ENCODE peak calls at places on chromosomes 1 and 21, in six cellular contexts. N, G, M, P, L and W are unnamed samples.

GRCh38 chr21:41951876-41952567 is 1.8 kb downstream of the C2CD2 start:
- DNase-seq in P (no peak), M (no peak), L (no peak), G (no peak), N (no peak), W (no peak)

GRCh38 chr1:109327285-109327684 is 20.5 kb upstream of the MYBPHL start:
- DNase-seq in N (no peak), P (no peak), M (no peak), L (peak), G (no peak), W (peak)

GRCh38 chr1:10644307-10645128 is 151.9 kb downstream of the CASZ1 start:
- DNase-seq in M (no peak), N (no peak), P (no peak), L (no peak), G (no peak), W (peak)

GRCh38 chr1:31299365-31299764 is 2.5 kb downstream of the ZCCHC17 start:
- DNase-seq in N (no peak), L (peak), G (no peak), P (no peak), M (no peak), W (peak)

GRCh38 chr1:7388488-7389185 is 382.5 kb upstream of the VAMP3 start:
- DNase-seq in G (peak), M (peak), L (no peak), N (no peak), P (peak), W (peak)

GRCh38 chr1:36352910-36353878 is 29.7 kb upstream of the EVA1B start:
- DNase-seq in G (no peak), L (peak), P (no peak), N (no peak), M (peak), W (peak)

GRCh38 chr1:52645261-52645660 is 12.3 kb downstream of the SHISAL2A start:
- DNase-seq in P (no peak), G (no peak), L (no peak), M (no peak), N (no peak), W (no peak)

GRCh38 chr1:29387210-29387609 is 150.9 kb downstream of the PTPRU start:
- DNase-seq in M (no peak), L (no peak), N (no peak), G (peak), P (no peak), W (no peak)

GRCh38 chr21:43352568-43353281 is 74.2 kb downstream of the SIK1 start:
- DNase-seq in M (peak), P (no peak), L (peak), G (no peak), N (no peak), W (peak)

GRCh38 chr1:151798571-151798970 is 6.6 kb downstream of the LINGO4 start:
- DNase-seq in M (no peak), L (no peak), N (no peak), G (no peak), P (no peak), W (no peak)

GRCh38 chr1:151800830-151801229 is 4.4 kb downstream of the LINGO4 start:
- DNase-seq in L (no peak), P (no peak), M (no peak), G (no peak), N (no peak), W (no peak)

GRCh38 chr1:151801310-151801820 is 3.9 kb downstream of the LINGO4 start:
- DNase-seq in G (no peak), N (no peak), M (no peak), L (no peak), P (no peak), W (no peak)

GRCh38 chr1:151801846-151802245 is 3.4 kb downstream of the LINGO4 start:
- DNase-seq in L (no peak), P (no peak), G (no peak), N (no peak), M (no peak), W (no peak)

DNA sequence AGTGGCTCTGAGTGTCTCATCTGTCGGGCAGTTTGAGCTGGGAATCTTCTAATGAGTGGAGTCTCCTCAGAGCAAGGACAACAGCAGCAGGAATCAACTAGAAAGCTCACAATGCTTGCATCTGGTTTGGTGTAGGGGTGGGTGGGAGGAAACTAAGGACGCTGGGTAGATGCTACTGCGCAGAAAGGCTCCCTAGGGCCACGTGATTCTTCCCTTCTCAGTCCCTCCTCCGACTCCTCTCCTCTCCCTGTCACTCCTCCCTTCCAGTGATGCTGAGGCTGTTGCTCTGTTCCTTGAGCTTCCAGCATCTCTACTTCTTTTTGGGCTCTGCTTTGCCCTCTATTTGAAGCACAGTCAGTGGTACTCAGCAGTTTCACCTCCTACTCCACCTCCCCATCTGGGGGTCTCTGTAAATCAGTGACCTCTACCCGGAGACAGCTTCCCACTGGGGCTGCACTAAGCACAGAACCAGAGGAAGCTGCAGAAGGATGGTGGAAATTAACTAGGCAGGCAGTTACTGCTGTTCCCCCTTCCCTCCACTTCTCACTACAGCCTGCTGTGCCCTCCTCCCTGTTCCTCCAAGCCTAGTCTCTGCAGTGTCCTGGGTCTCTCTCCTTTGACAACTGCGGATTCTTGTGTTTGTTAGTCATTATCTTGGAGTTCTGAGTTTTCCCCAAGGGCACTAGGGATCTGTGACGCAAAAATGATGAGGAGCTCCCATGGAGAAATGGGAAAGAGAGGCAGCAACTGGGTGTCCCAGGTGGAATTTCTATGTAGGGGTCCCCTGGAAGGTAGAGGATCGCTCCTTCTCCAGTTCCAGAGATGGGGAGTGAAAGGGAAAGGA is 5.8 kb downstream of the LINGO4 start:
- DNase-seq in L (no peak), G (no peak), M (no peak), P (no peak), N (no peak), W (no peak)
- H3K4me3 ChIP-seq in L (no peak), G (no peak), M (no peak), P (no peak), N (no peak), W (no peak)

DNA sequence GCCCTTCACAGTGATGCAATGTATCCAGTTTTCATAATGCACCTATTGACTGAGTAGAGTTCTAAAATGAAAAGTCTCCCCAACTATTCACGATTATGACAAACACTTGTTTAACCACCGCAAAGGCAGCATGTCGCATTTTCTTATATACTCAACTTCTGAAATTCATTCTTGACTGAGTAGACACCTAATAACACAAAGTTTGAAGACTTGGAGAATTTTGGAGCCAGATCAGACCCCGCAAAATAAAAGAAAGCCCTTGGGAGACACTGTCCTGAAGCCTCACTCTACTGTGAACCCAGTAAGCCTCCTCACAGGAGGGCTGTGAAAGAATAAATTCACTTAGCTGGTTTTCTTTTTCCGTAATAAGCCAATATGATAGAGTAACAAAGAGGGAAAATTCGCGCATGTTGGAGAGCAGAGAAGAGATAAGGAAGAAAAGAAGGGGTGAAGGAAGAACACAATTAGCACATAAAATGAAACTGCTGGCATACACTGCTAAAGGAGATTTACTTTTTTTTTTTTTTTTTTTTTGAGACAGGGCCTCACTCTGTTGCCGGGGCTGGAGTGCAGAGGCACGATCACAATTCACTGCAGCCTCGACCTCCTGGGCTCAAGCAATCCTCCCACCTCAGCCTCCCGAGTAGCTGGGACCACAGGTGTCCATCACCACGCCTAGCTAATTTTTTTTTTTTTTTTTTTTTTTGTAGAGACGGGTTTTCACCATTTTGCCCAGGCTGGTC is 492 bp upstream of the COLGALT2 start:
- DNase-seq in N (no peak), P (no peak), G (no peak), M (no peak), L (no peak), W (no peak)
- H3K4me3 ChIP-seq in N (peak), P (peak), G (peak), M (no peak), L (peak), W (no peak)

GRCh38 chr1:39412079-39412478 is 79.4 kb upstream of the BMP8A start:
- DNase-seq in G (no peak), M (no peak), L (no peak), N (no peak), P (no peak), W (no peak)

GRCh38 chr1:39411526-39411925 is 79.9 kb upstream of the BMP8A start:
- DNase-seq in L (no peak), G (no peak), N (no peak), M (no peak), P (no peak), W (no peak)

GRCh38 chr1:39409055-39409816 is 82.2 kb upstream of the BMP8A start:
- DNase-seq in N (no peak), M (peak), L (peak), P (peak), G (peak), W (peak)

GRCh38 chr1:39412892-39413291 is 78.5 kb upstream of the BMP8A start:
- DNase-seq in N (no peak), M (no peak), G (no peak), P (no peak), L (no peak), W (no peak)

DNA sequence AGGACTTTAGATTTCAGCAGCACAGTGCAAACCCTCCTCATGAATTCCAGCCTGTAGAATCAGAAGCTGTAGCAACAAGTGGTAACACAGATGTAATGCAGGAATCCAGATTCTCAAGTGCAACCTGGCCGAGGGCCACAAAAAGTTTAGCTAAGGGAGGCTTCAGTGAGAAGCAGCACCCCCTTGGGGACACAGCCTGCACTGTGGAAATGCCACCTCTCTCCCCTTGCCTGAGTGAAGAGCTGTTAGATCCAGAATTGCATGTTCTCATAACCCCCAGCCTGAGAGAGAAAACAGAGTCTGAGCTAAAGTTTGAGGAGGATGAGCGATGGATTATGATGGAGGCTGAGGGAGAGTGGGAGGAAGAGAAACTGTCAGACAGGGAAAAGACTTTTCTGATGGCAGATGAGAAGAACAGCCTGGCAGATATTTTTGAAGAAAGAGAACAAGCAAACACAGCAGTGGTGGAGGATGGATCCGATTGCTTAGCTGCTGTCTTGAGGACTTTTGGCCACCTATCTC is 80.5 kb upstream of the BMP8A start:
- DNase-seq in N (peak), L (peak), G (peak), P (peak), M (peak), W (peak)
- H3K4me3 ChIP-seq in N (peak), L (peak), G (peak), P (no peak), M (peak), W (peak)

DNA sequence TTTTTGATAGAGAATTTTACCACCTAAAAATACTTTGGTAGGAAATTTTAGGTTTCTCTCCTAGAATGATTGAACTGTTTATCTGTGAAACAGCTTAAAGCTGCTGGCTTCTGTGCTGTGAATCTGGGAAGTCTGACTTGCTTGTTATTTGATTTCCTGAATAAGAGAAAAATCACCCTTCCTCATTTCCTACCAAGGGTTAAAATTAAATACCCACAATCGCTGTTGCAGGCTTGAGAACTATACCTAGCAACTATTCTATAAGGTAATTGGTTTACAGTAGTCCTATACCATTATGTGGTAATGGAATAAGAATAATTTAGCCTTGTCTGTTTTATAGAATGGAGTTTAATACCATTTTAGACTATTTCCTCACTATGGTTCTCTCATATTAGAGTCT is 198.8 kb upstream of the CACYBP start:
- DNase-seq in N (no peak), L (no peak), G (no peak), P (no peak), M (no peak), W (no peak)
- H3K4me3 ChIP-seq in N (no peak), L (no peak), G (no peak), P (no peak), M (no peak), W (no peak)

DNA sequence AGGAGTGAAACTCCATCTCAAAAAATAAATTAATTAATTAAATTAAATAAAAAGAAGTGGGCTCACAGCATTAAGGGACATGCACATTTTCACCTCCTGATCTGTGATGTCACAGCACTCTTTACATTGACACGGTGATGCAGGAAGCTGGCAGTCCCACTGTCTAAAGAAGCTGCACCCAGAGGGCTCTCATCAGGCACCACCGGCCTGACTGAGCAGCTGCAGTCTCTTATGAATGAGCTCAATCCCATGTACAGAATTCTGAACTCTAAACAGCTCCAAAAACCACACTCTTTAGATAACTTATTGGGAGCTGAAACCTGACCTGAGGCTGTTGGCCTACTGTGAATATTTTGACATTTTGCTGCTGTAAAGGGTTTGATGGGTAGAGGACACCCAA is 46.0 kb downstream of the L1TD1 start:
- DNase-seq in M (no peak), P (no peak), G (no peak), L (no peak), N (no peak), W (no peak)
- H3K4me3 ChIP-seq in M (no peak), P (no peak), G (no peak), L (no peak), N (no peak), W (no peak)

GRCh38 chr1:83773059-83773458 is 225.9 kb downstream of the TTLL7 start:
- DNase-seq in G (no peak), M (no peak), N (no peak), P (no peak), L (no peak), W (no peak)

GRCh38 chr1:83770322-83770661 is 228.6 kb downstream of the TTLL7 start:
- DNase-seq in G (no peak), M (no peak), N (no peak), L (no peak), P (no peak), W (no peak)

GRCh38 chr1:83766182-83766825 is 232.6 kb downstream of the TTLL7 start:
- DNase-seq in P (no peak), M (no peak), N (no peak), L (no peak), G (no peak), W (no peak)

GRCh38 chr1:83769072-83769471 is 229.9 kb downstream of the TTLL7 start:
- DNase-seq in L (no peak), M (no peak), P (no peak), G (no peak), N (no peak), W (no peak)

GRCh38 chr1:83769594-83770321 is 229.2 kb downstream of the TTLL7 start:
- DNase-seq in N (no peak), P (no peak), M (no peak), G (no peak), L (no peak), W (no peak)
- H3K4me3 ChIP-seq in N (no peak), P (no peak), M (no peak), G (no peak), L (no peak), W (no peak)

GRCh38 chr1:15885269-15885668 is 37.8 kb downstream of the SPEN start:
- DNase-seq in N (no peak), L (no peak), G (no peak), P (no peak), M (no peak), W (no peak)
- H3K4me3 ChIP-seq in N (no peak), L (peak), G (no peak), P (no peak), M (no peak), W (no peak)

DNA sequence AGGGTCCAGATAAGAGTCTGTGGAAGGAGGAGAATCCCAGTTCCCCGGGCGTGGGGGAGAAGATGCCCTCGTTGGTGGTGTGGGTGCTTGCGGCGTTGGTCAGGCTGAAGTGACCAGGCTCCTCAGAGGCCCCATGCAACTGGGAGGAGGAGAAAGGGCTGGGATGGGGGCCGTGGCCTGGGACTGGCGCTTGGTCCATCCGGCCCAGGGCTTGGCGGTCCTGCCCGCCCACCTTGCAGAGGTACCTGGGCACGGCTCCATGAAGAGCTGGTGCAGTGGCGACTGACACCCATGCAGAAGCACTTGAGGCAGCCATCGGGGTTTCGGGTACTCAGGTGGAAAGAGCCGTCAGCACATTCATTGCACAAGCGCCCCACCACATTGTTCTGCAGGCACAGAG is 60.8 kb downstream of the HSPG2 start:
- DNase-seq in L (no peak), M (no peak), P (no peak), N (no peak), G (no peak), W (no peak)
- H3K4me3 ChIP-seq in L (no peak), M (no peak), P (no peak), N (no peak), G (no peak), W (no peak)

GRCh38 chr1:243507001-243507671 is 251.3 kb downstream of the SDCCAG8 start:
- DNase-seq in N (no peak), L (no peak), M (no peak), G (no peak), P (no peak), W (no peak)
- H3K4me3 ChIP-seq in N (no peak), L (no peak), M (no peak), G (no peak), P (no peak), W (no peak)

DNA sequence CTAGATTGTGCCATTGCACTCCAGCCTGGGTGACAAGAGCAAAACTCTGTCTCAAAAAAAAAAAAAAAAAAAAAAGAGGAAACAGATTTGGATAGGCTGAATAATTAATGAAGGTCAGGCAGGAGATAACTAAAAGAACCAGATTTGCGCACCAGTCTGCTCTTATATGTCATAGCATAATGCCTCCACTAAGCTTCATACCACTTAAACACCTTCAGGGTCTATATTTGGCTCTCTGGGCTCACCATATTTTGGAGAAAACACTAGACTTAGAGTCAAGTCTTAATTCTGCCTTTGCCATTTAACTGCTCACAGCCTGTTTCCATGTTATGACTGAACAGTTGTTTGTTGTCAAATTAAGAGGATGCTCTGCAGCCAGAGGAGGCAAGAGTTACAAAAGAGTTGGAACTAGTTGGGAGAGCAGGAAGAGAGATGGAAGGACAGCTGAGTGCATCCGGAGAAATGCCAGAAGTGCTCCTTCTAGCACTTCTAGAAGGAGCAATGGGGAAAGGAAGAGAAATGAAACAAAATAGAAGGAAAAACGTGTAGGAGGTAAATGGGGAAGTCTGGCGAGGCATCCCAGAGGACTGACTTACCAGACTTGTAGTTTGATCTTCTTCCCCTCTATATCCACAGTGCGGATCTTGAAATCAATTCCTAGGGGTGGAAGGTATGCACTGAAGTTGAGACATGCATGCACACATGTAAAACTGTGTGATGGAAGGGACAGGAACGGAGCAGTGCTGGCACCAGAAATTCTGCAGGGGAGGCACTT is 1.8 kb downstream of the RAB13 start:
- DNase-seq in L (peak), M (no peak), P (no peak), N (no peak), G (no peak), W (peak)
- H3K4me3 ChIP-seq in L (peak), M (no peak), P (no peak), N (peak), G (no peak), W (peak)